ENCODE peak calls at places on chromosomes 16 and 17, in ten cellular contexts. R, M, Y, F, P, E, O, K, B and S are unnamed samples.

GRCh38 chr16:15958703-15959348 is 9.4 kb downstream of the ABCC1 start:
- DNase-seq in R (no peak), M (no peak), Y (no peak), F (no peak), P (no peak), E (no peak), O (no peak), K (no peak), B (no peak), S (no peak)

GRCh38 chr17:8176998-8177731 is 985 bp upstream of the TMEM107 start:
- DNase-seq in R (no peak), M (no peak), Y (no peak), F (no peak), P (no peak), E (no peak), O (no peak), K (no peak), B (no peak), S (no peak)

GRCh38 chr17:65228734-65229390 is 91.7 kb downstream of the RGS9 start:
- DNase-seq in R (peak; percentile 28), M (peak; percentile 6), Y (no peak), F (peak; percentile 17), P (peak; percentile 20), E (no peak), O (no peak), K (no peak), B (no peak), S (no peak)

GRCh38 chr17:77120866-77121265 is 19.9 kb upstream of the SEC14L1 start:
- DNase-seq in R (no peak), M (no peak), Y (no peak), F (no peak), P (no peak), E (no peak), O (no peak), K (no peak), B (no peak), S (peak; percentile 25)

GRCh38 chr16:24988137-24988535 is 27.0 kb downstream of the ARHGAP17 start:
- DNase-seq in R (no peak), M (no peak), Y (no peak), F (no peak), P (no peak), E (no peak), O (no peak), K (no peak), B (no peak), S (no peak)

GRCh38 chr17:8701221-8701620 is 43.4 kb downstream of the CCDC42 start:
- DNase-seq in R (no peak), M (no peak), Y (no peak), F (no peak), P (no peak), E (no peak), O (no peak), K (no peak), B (no peak), S (no peak)

GRCh38 chr17:80637286-80637703 is 92.7 kb downstream of the RPTOR start:
- DNase-seq in R (no peak), M (no peak), Y (no peak), F (no peak), P (no peak), E (no peak), O (no peak), K (no peak), B (no peak), S (no peak)

GRCh38 chr17:44348234-44348987 is 3.3 kb downstream of the GRN start:
- DNase-seq in R (no peak), M (no peak), Y (no peak), F (peak; percentile 90), P (no peak), E (peak; percentile 56), O (no peak), K (no peak), B (peak; percentile 28), S (no peak)

GRCh38 chr17:77433385-77434135 is 292.8 kb downstream of the SEC14L1 start:
- DNase-seq in R (no peak), M (peak; percentile 29), Y (no peak), F (no peak), P (peak; percentile 58), E (peak; percentile 64), O (no peak), K (peak; percentile 69), B (no peak), S (peak; percentile 67)

GRCh38 chr17:82204831-82205719 is 7.6 kb downstream of the CCDC57 start:
- DNase-seq in R (no peak), M (no peak), Y (no peak), F (peak; percentile 82), P (peak; percentile 68), E (peak; percentile 79), O (no peak), K (no peak), B (no peak), S (no peak)

GRCh38 chr17:14427914-14428639 is 127.2 kb downstream of the HS3ST3B1 start:
- DNase-seq in R (no peak), M (peak; percentile 37), Y (no peak), F (no peak), P (no peak), E (no peak), O (no peak), K (no peak), B (no peak), S (no peak)

GRCh38 chr16:81175325-81175891 is 63.1 kb upstream of the BCO1 start:
- DNase-seq in R (no peak), M (no peak), Y (no peak), F (peak; percentile 53), P (peak; percentile 46), E (peak; percentile 66), O (no peak), K (no peak), B (no peak), S (no peak)

GRCh38 chr17:83064732-83065659 is 14.4 kb upstream of the METRNL start:
- DNase-seq in R (no peak), M (no peak), Y (peak; percentile 69), F (no peak), P (no peak), E (no peak), O (no peak), K (peak; percentile 28), B (no peak), S (peak; percentile 38)

GRCh38 chr16:85300451-85300968 is 188.2 kb upstream of the CIBAR2 start:
- DNase-seq in R (no peak), M (no peak), Y (no peak), F (no peak), P (no peak), E (no peak), O (no peak), K (no peak), B (no peak), S (no peak)

GRCh38 chr17:13540546-13540945 is 61.2 kb downstream of the HS3ST3A1 start:
- DNase-seq in R (no peak), M (no peak), Y (no peak), F (peak; percentile 38), P (no peak), E (no peak), O (no peak), K (no peak), B (no peak), S (no peak)

GRCh38 chr17:1420163-1420562 is 20.1 kb upstream of the YWHAE start:
- DNase-seq in R (no peak), M (no peak), Y (no peak), F (no peak), P (no peak), E (no peak), O (no peak), K (no peak), B (no peak), S (no peak)

DNA sequence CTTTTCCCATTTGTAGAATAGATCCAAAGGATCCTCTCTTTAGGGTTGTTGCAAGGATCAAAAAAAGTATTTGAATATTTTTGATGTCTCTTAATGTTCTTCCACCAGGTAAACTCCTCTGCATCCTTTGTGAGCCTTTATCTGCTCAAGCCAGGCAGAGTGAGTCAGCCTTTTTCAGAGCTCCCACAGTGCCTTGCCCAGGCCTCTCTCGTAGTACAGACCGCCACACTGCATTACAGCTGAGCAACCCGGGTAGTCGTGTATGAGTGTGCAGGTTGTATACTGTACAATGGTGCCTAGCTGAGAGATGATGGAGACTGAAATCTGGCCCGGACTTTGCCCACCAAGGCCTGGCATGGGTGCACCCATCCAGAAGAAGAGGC is 20.9 kb downstream of the RHBDL3 start:
- DNase-seq in R (no peak), M (no peak), Y (no peak), F (no peak), P (no peak), E (no peak), O (no peak), K (no peak), B (no peak), S (no peak)
- TF ChIP-seq CTCF in R (no peak), M (no peak), Y (no peak), F (no peak), P (no peak), E (no peak), O (no peak), K (no peak), B (no peak), S (no peak)

DNA sequence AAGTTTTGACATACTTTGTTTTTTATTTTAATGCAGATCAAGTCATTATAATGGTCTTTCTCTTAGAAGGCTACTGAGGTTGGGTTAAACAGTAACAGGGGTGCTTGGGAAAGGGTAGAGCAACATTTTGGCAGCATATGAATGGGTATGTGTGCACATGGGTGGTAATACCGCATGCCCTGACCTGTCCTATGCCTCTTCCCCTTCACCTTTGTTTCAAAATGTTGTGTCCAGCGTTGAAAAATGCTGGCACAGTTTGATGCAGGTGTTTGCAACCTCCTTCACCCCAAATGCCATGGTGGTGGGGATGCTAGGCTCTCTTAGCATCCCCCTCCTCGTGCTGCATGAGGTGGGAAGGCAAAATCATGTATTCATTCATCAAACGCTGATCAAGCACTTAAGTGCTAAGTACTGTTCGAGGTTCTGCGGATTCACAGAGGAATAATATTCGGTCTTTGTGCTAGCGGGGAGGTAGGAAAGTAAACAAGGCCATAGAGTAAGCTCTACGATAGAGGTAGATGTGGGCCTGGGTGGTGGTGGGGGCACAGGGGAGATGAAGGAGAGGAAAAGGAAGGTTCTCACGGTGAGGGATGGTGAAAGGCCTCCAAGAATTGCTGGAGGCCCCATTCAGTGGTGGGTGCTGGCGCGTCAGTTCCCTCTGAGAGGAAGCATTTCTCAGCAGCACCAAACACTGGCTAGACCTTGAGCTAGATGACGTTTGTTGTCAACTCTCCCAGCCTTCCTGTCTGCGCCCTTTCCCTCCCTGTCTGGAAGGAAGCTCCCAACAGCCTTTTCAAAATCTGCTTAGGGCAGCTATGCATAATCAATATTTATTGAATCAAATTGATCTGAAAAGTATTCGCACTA is 13.3 kb upstream of the MARCHF10 start:
- DNase-seq in R (no peak), M (no peak), Y (no peak), F (peak; percentile 17), P (no peak), E (peak; percentile 33), O (no peak), K (no peak), B (no peak), S (no peak)
- H3K27ac ChIP-seq in R (no peak overlapping the region), M (no peak overlapping the region), Y (no peak overlapping the region), F (peak overlapping the region; percentile 97), P (peak overlapping the region; percentile 94), E (peak overlapping the region; percentile 96), O (no peak overlapping the region), K (no peak overlapping the region), B (no peak overlapping the region), S (no peak overlapping the region)

GRCh38 chr16:12573730-12574383 is 229.8 kb downstream of the CPPED1 start:
- DNase-seq in R (peak; percentile 52), M (peak; percentile 35), Y (peak; percentile 36), F (peak; percentile 38), P (peak; percentile 2), E (peak; percentile 47), O (no peak), K (no peak), B (no peak), S (peak; percentile 34)
- TF ChIP-seq CTCF in R (peak; percentile 81), M (peak; percentile 59), Y (peak; percentile 24), F (peak; percentile 29), P (peak; percentile 31), E (peak; percentile 84), O (peak; percentile 43), K (no peak), B (peak; percentile 43), S (peak; percentile 62)

GRCh38 chr17:75168998-75169397 is 13.8 kb downstream of the SUMO2 start:
- DNase-seq in R (no peak), M (no peak), Y (no peak), F (no peak), P (no peak), E (no peak), O (no peak), K (no peak), B (no peak), S (no peak)
- H3K27ac ChIP-seq in R (no peak overlapping the region), M (no peak overlapping the region), Y (no peak overlapping the region), F (no peak overlapping the region), P (no peak overlapping the region), E (no peak overlapping the region), O (no peak overlapping the region), K (no peak overlapping the region), B (no peak overlapping the region), S (no peak overlapping the region)